ENCODE peak calls at places on chromosomes 13 and 19, in nine cellular contexts. B is breast epithelium, E is thoracic aorta, C is uterus, F is tibial artery, D is cardiac fibroblast, W is GM13976, H is fibroblast of lung, U is LNCaP clone FGC. K is an unnamed sample.

GRCh38 chr13:30371649-30372265 is 50.5 kb upstream of the UBE2L5 start:
- DNase-seq in F (no peak), H (peak; percentile 72), W (peak; percentile 71), U (no peak), B (no peak), E (no peak), C (no peak), D (no peak), K (no peak)

GRCh38 chr19:31497709-31498108 is 148.5 kb upstream of the TSHZ3 start:
- DNase-seq in U (no peak), B (no peak), C (no peak), F (no peak), H (no peak), E (no peak), W (no peak), D (no peak), K (no peak)

GRCh38 chr19:8641908-8642547 is 11.6 kb downstream of the NFILZ start:
- DNase-seq in H (peak; percentile 58), E (no peak), D (peak; percentile 78), U (no peak), B (no peak), F (no peak), C (no peak), W (peak; percentile 55), K (no peak)

GRCh38 chr19:32363175-32363574 is 17.8 kb downstream of the ZNF507 start:
- DNase-seq in E (no peak), W (no peak), F (no peak), H (no peak), C (no peak), U (peak; percentile 94), D (peak; percentile 36), B (no peak), K (no peak)

GRCh38 chr19:48609571-48610108 is 3.1 kb downstream of the SPACA4 start:
- DNase-seq in E (no peak), W (no peak), D (no peak), C (no peak), H (no peak), F (no peak), B (no peak), U (no peak), K (no peak)

GRCh38 chr19:30228113-30228725 is 144.0 kb upstream of the ZNF536 start:
- DNase-seq in E (no peak), W (no peak), B (no peak), U (no peak), C (no peak), D (no peak), H (no peak), F (no peak), K (no peak)

GRCh38 chr13:23767806-23768205 is 121.4 kb downstream of the MIPEP start:
- DNase-seq in U (no peak), H (no peak), W (no peak), B (no peak), E (no peak), D (no peak), C (no peak), F (no peak), K (no peak)

GRCh38 chr19:8697671-8698432 is 743 bp downstream of the ACTL9 start:
- DNase-seq in H (no peak), B (no peak), U (no peak), W (no peak), D (no peak), E (no peak), F (no peak), C (no peak), K (no peak)

GRCh38 chr19:41303941-41304340 is 6.0 kb upstream of the CCDC97 start:
- DNase-seq in E (no peak), W (no peak), U (no peak), F (no peak), C (no peak), D (no peak), H (no peak), B (no peak), K (no peak)

GRCh38 chr19:33621811-33622504 is at the start of gene CHST8:
- DNase-seq in W (no peak), E (no peak), U (no peak), F (no peak), H (peak; percentile 44), D (peak; percentile 22), B (no peak), C (peak; percentile 17), K (peak; percentile 45)

GRCh38 chr19:57052102-57052501 is 67.7 kb upstream of the USP29 start:
- DNase-seq in U (no peak), W (no peak), D (no peak), H (no peak), E (no peak), C (peak; percentile 34), F (no peak), B (no peak), K (no peak)

GRCh38 chr19:50293263-50294004 is 35.7 kb downstream of the KCNC3 start:
- DNase-seq in B (no peak), E (no peak), F (no peak), H (no peak), D (no peak), C (no peak), W (no peak), U (no peak), K (no peak)

GRCh38 chr19:6014551-6015135 is 36.7 kb upstream of the RANBP3 start:
- DNase-seq in H (no peak), W (no peak), F (no peak), E (no peak), U (no peak), C (no peak), B (no peak), D (no peak), K (no peak)

GRCh38 chr19:22784051-22784450 is at the start of gene ZNF99:
- DNase-seq in U (no peak), E (peak; percentile 5), F (peak; percentile 51), B (peak; percentile 81), W (no peak), H (no peak), D (no peak), C (peak; percentile 58), K (no peak)

GRCh38 chr13:23321534-23322241 is 111.8 kb downstream of the SACS start:
- DNase-seq in H (peak; percentile 98), U (peak; percentile 56), E (peak; percentile 63), W (peak; percentile 61), D (peak; percentile 84), B (no peak), F (peak; percentile 64), C (peak; percentile 56), K (no peak)

DNA sequence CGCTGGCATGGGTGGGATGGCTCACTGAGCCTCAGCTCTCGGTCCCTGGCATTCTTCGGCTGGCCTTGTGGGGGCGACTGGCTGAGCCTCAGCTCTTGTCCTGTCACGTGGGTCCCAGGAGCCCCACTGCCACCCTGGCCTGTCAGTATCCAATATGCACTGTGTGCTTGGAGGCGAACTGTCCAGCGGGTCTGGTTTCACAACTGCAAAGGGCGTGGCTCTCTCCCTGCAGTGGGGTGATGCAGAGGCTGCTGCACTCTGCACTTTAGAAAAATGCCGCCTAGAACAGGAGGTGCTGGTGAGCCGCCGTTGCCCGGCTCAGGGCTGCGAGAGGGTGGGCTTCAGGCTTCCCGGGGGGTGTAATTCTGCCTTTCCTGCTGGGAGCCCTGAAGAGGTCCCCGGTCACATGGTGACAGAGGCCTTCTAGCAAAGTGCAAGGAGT is 17.0 kb upstream of the TMEM255B start:
- DNase-seq in D (peak; percentile 64), E (no peak), H (peak; percentile 22), C (no peak), U (no peak), W (no peak), F (peak; percentile 61), B (no peak), K (no peak)
- TF ChIP-seq CTCF in D (peak; percentile 24), E (no peak), H (no peak), C (no peak), U (no peak), W (no peak), F (no peak), B (no peak), K (no peak)

GRCh38 chr13:33069365-33069764 is 53.1 kb downstream of the KL start:
- DNase-seq in C (no peak), W (no peak), H (no peak), B (no peak), F (no peak), U (no peak), E (no peak), D (no peak), K (no peak)
- TF ChIP-seq CTCF in C (peak; percentile 20), W (no peak), H (no peak), B (no peak), F (no peak), U (no peak), E (no peak), D (peak; percentile 25), K (no peak)

DNA sequence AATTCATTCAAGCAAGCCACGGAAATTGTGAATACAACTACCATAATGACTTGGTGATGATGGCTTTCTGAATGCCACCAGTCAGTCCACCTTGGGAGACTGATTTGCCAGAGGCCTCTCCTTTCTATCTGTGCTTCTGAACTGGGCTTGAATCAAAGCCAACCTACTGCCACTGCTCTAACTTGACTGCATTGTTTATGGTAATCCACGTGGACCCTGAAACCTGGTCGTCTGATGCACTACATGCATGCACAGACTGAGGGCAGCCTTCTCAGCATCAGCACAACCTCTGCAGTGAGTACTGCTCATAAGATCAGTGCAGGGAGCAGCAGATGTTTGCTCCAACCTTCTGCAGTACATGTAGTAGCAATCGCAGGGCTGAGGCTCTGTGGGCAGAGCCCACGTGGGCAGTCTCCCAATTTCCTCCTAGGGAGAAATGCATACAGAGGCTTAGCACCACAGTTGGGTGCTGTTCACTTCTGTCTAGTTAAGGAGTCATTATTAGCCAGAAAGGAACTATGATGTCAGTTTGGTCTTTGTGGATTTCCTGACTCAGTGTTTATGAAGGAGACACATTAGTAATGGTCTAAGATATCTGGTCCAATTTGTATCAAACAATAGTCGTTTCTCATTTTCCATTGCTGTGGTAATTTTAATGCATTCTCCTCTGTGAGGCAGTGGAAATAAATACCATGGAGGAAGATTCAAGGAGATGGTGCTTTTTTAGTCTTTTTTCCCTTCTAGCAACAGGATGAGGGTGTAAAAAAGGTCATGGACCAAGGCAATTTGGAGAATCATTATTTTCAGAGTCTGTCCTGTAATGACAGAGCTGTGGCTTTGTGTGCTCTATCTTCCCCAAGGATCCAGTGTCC is 82.5 kb downstream of the AKAP11 start:
- DNase-seq in E (no peak), U (peak; percentile 25), B (no peak), W (peak; percentile 34), C (no peak), H (peak; percentile 91), F (no peak), D (peak; percentile 67), K (no peak)
- TF ChIP-seq CTCF in E (no peak), U (no peak), B (no peak), W (peak; percentile 50), C (no peak), H (no peak), F (no peak), D (peak; percentile 24), K (no peak)

DNA sequence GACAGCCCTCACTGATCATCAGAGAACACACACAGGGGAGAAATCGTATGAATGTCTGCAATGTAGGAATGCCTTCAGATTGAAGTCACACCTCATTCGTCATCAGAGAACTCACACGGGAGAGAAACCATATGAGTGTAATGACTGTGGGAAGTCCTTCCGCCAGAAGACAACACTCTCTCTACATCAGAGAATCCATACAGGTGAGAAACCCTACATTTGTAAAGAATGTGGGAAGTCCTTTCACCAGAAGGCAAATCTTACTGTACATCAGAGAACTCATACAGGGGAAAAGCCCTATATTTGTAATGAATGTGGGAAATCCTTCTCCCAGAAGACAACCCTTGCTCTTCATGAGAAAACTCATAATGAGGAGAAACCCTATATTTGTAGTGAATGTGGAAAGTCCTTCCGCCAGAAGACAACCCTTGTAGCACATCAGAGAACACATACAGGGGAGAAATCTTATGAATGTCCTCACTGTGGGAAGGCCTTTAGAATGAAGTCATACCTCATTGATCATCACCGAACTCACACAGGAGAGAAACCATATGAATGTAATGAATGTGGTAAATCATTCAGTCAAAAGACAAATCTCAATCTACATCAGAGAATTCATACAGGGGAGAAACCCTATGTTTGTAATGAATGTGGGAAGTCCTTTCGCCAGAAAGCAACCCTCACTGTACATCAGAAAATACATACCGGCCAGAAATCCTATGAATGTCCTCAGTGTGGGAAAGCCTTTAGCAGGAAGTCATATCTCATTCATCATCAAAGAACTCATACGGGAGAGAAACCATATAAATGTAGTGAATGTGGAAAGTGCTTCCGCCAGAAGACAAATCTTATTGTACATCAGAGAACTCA is 32.5 kb downstream of the ZNF567 start:
- DNase-seq in W (no peak), C (no peak), F (no peak), D (peak; percentile 2), U (no peak), E (no peak), B (no peak), H (peak; percentile 11), K (no peak)
- TF ChIP-seq CTCF in W (no peak), C (no peak), F (no peak), D (no peak), U (no peak), E (no peak), B (no peak), H (no peak), K (no peak)